ENCODE peak calls at places on chromosome X, in five cellular contexts. T is K562, A is HepG2, B is GM23338, O is GM12878. R is an unnamed sample.

GRCh38 chrX:9517062-9517461 is 52.2 kb downstream of the TBL1X start:
- DNase-seq in T (no peak), A (no peak), B (no peak), O (no peak), R (no peak)

GRCh38 chrX:53445977-53446376 is 11.8 kb upstream of the HSD17B10 start:
- DNase-seq in T (peak), A (peak), B (peak), O (no peak), R (peak)

GRCh38 chrX:129996120-129996519 is 13.7 kb downstream of the BCORL1 start:
- DNase-seq in T (peak), A (no peak), B (no peak), O (no peak), R (no peak)

GRCh38 chrX:132093239-132093860 is 34.5 kb downstream of the FRMD7 start:
- DNase-seq in T (no peak), A (no peak), B (no peak), O (no peak), R (no peak)

GRCh38 chrX:63761639-63762038 is 23.4 kb downstream of the ARHGEF9 start:
- DNase-seq in T (no peak), A (no peak), B (no peak), O (peak), R (no peak)

GRCh38 chrX:132676561-132677186 is 187.8 kb upstream of the MBNL3 start:
- DNase-seq in T (no peak), A (no peak), B (peak), O (no peak), R (no peak)

GRCh38 chrX:73963682-73964081 is 340.3 kb upstream of the ZCCHC13 start:
- DNase-seq in T (no peak), A (no peak), B (no peak), O (no peak), R (no peak)

GRCh38 chrX:68732906-68733493 is 85.5 kb downstream of the STARD8 start:
- DNase-seq in T (peak), A (peak), B (peak), O (no peak), R (peak)

GRCh38 chrX:56800801-56801200 is 71.8 kb downstream of the NBDY start:
- DNase-seq in T (peak), A (no peak), B (no peak), O (no peak), R (no peak)

GRCh38 chrX:68693481-68694410 is 46.3 kb downstream of the STARD8 start:
- DNase-seq in T (peak), A (no peak), B (peak), O (no peak), R (no peak)

GRCh38 chrX:71315917-71316316 is 14.4 kb downstream of the ITGB1BP2 start:
- DNase-seq in T (no peak), A (no peak), B (no peak), O (no peak), R (no peak)

GRCh38 chrX:47612418-47612817 is 7.2 kb downstream of the SYN1 start:
- DNase-seq in T (no peak), A (no peak), B (no peak), O (no peak), R (no peak)

GRCh38 chrX:136057567-136057966 is 72.3 kb downstream of the SLC9A6 start:
- DNase-seq in T (no peak), A (no peak), B (no peak), O (no peak), R (no peak)

GRCh38 chrX:98452456-98452855 is 1568.7 kb downstream of the RPA4 start:
- DNase-seq in T (no peak), A (no peak), B (peak), O (no peak), R (no peak)

GRCh38 chrX:130109429-130110378 is 593 bp downstream of the ELF4 start:
- DNase-seq in T (peak), A (no peak), B (peak), O (no peak), R (no peak)

GRCh38 chrX:39903937-39904336 is 193.8 kb downstream of the BCOR start:
- DNase-seq in T (no peak), A (no peak), B (no peak), O (no peak), R (peak)

GRCh38 chrX:128781506-128781905 is 729.3 kb upstream of the ACTRT1 start:
- DNase-seq in T (peak), A (peak), B (peak), O (no peak), R (peak)

GRCh38 chrX:38214551-38214950 is 6.1 kb downstream of the SRPX start:
- DNase-seq in T (no peak), A (no peak), B (no peak), O (no peak), R (no peak)
- TF ChIP-seq JUNB in T (no peak), A (no peak), B (no peak), O (no peak), R (no peak)

GRCh38 chrX:41629539-41629938 is 59.2 kb upstream of the GPR34 start:
- DNase-seq in T (no peak), A (no peak), B (no peak), O (no peak), R (no peak)

GRCh38 chrX:41634284-41634683 is 54.5 kb upstream of the GPR34 start:
- DNase-seq in T (peak), A (no peak), B (no peak), O (no peak), R (no peak)
- TF ChIP-seq JUNB in T (no peak), A (no peak), B (no peak), O (no peak), R (no peak)

GRCh38 chrX:117987376-117987775 is 129.2 kb downstream of the KLHL13 start:
- DNase-seq in T (no peak), A (no peak), B (no peak), O (no peak), R (no peak)
- TF ChIP-seq JUNB in T (no peak), A (no peak), B (no peak), O (no peak), R (no peak)

DNA sequence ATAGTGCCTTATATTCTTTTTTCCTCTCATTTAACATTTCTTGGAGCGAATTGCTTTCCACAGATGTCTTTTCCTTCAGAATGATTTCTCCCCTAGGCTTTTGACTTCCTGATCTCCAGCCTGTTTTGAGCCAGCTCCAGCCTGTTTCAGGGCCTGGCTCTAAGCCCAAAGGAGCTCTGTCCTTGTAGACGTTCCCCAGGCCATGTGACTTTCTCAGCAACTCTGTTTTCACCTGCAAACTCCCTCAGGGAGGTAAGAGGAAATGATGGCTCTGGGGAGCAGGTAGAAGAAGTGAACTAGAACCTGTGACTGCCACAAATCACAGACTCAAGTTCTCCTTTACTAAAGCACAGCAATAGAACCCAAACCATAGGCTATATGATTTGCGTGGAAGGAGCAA is 89.0 kb downstream of the AKAP4 start:
- DNase-seq in T (no peak), A (no peak), B (no peak), O (no peak), R (no peak)
- TF ChIP-seq JUNB in T (no peak), A (no peak), B (no peak), O (no peak), R (no peak)

GRCh38 chrX:153968754-153969124 is 2.9 kb downstream of the HCFC1 start:
- DNase-seq in T (peak), A (no peak), B (peak), O (no peak), R (no peak)

GRCh38 chrX:153968255-153968654 is 3.4 kb downstream of the HCFC1 start:
- DNase-seq in T (no peak), A (no peak), B (no peak), O (no peak), R (no peak)

GRCh38 chrX:153969904-153970397 is 1.7 kb downstream of the HCFC1 start:
- DNase-seq in T (peak), A (no peak), B (no peak), O (no peak), R (no peak)

GRCh38 chrX:153970398-153971123 is 1.1 kb downstream of the HCFC1 start:
- DNase-seq in T (peak), A (peak), B (peak), O (no peak), R (peak)

GRCh38 chrX:153969125-153969903 is 2.3 kb downstream of the HCFC1 start:
- DNase-seq in T (no peak), A (no peak), B (no peak), O (no peak), R (no peak)
- TF ChIP-seq JUNB in T (no peak), A (no peak), B (no peak), O (no peak), R (no peak)

GRCh38 chrX:19966056-19966455 is 24.8 kb downstream of the BCLAF3 start:
- DNase-seq in T (no peak), A (no peak), B (no peak), O (no peak), R (no peak)

GRCh38 chrX:19958530-19959486 is 32.1 kb downstream of the BCLAF3 start:
- DNase-seq in T (peak), A (peak), B (no peak), O (no peak), R (no peak)

DNA sequence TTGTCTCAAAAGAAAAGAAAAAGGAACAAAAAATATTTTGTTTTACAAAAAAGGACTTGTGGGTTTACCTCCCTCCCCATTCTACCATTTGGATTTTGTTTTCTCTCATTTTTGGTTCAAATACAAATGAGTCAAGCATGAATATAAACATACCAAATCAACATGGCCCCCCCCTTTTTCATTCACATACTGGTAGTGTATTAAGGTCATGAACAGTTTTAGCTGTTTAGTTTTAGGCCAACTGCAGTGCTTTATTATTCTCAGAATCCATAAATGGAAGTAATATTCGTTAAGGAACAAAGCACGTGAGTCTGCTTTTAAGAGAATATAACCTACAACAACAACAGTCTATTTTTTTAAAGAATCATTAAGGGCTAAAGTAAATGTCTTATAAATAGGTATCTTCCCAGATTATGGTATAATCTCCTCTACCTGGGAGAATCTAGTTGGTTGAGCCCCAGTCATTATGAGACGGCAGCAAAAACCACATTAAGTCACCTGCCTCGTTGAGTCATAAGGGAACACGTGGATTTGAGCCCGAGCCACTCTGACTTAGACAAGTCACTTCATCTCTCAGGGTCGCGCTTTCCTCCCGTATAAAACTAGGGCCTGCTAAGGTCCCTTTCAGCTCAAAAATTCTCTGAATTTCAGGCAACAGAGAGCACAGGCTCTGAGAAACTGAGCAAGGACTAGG is 26.7 kb downstream of the BCLAF3 start:
- DNase-seq in T (no peak), A (no peak), B (no peak), O (no peak), R (no peak)
- TF ChIP-seq JUNB in T (no peak), A (no peak), B (no peak), O (peak), R (no peak)